ENCODE peak calls at places on chromosomes 1 and 21, in four cellular contexts. One of them, this sample, is unnamed.

GRCh38 chr1:156100205-156100995 is 14.1 kb upstream of the LMNA start:
- DNase-seq in ovary: no peak
- DNase-seq in NB4: no peak
- DNase-seq in sigmoid colon: no peak
- DNase-seq in this sample: no peak

GRCh38 chr1:7289694-7290093 is 481.4 kb upstream of the VAMP3 start:
- DNase-seq in ovary: no peak
- DNase-seq in NB4: no peak
- DNase-seq in sigmoid colon: no peak
- DNase-seq in this sample: no peak

GRCh38 chr21:37381883-37382585 is 15.5 kb downstream of the DYRK1A start:
- DNase-seq in ovary: no peak
- DNase-seq in NB4: no peak
- DNase-seq in sigmoid colon: no peak
- DNase-seq in this sample: no peak

GRCh38 chr1:48106049-48106448 is 108.9 kb upstream of the TRABD2B start:
- DNase-seq in ovary: no peak
- DNase-seq in NB4: no peak
- DNase-seq in sigmoid colon: no peak
- DNase-seq in this sample: no peak

GRCh38 chr1:185645201-185645640 is 89.0 kb upstream of the HMCN1 start:
- DNase-seq in ovary: no peak
- DNase-seq in NB4: no peak
- DNase-seq in sigmoid colon: no peak
- DNase-seq in this sample: no peak

GRCh38 chr1:68164970-68165369 is 67.4 kb downstream of the WLS start:
- DNase-seq in ovary: no peak
- DNase-seq in NB4: no peak
- DNase-seq in sigmoid colon: no peak
- DNase-seq in this sample: no peak

GRCh38 chr1:78237364-78237916 is 191.7 kb downstream of the GIPC2 start:
- DNase-seq in ovary: no peak
- DNase-seq in NB4: no peak
- DNase-seq in sigmoid colon: no peak
- DNase-seq in this sample: no peak

GRCh38 chr1:181483561-181484291 is 409 bp downstream of the CACNA1E start:
- DNase-seq in ovary: no peak
- DNase-seq in NB4: no peak
- DNase-seq in sigmoid colon: no peak
- DNase-seq in this sample: no peak

GRCh38 chr1:25909062-25909461 is 2.8 kb upstream of the STMN1 start:
- DNase-seq in ovary: no peak
- DNase-seq in NB4: no peak
- DNase-seq in sigmoid colon: no peak
- DNase-seq in this sample: no peak

GRCh38 chr1:207346562-207346912 is 25.1 kb downstream of the CD55 start:
- DNase-seq in ovary: no peak
- DNase-seq in NB4: no peak
- DNase-seq in sigmoid colon: no peak
- DNase-seq in this sample: no peak

GRCh38 chr1:209885403-209886218 is 52.4 kb upstream of the SYT14 start:
- DNase-seq in ovary: no peak
- DNase-seq in NB4: peak; percentile 12
- DNase-seq in sigmoid colon: no peak
- DNase-seq in this sample: no peak

GRCh38 chr1:41540886-41541591 is 56.6 kb upstream of the EDN2 start:
- DNase-seq in ovary: no peak
- DNase-seq in NB4: peak; percentile 44
- DNase-seq in sigmoid colon: peak; percentile 35
- DNase-seq in this sample: no peak

GRCh38 chr21:15207231-15207630 is 142.4 kb upstream of the NRIP1 start:
- DNase-seq in ovary: no peak
- DNase-seq in NB4: no peak
- DNase-seq in sigmoid colon: no peak
- DNase-seq in this sample: no peak

GRCh38 chr1:26744075-26744958 is 43.4 kb upstream of the PIGV start:
- DNase-seq in ovary: no peak
- DNase-seq in NB4: peak; percentile 96
- DNase-seq in sigmoid colon: peak; percentile 82
- DNase-seq in this sample: peak; percentile 89

GRCh38 chr1:21534674-21535378 is 25.6 kb downstream of the ALPL start:
- DNase-seq in ovary: no peak
- DNase-seq in NB4: peak; percentile 62
- DNase-seq in sigmoid colon: no peak
- DNase-seq in this sample: no peak

GRCh38 chr1:88462481-88463261 is 221.4 kb upstream of the PKN2 start:
- DNase-seq in ovary: peak; percentile 60
- DNase-seq in NB4: no peak
- DNase-seq in sigmoid colon: peak; percentile 66
- DNase-seq in this sample: no peak

GRCh38 chr1:60866884-60867648 is 215.3 kb upstream of the NFIA start:
- DNase-seq in ovary: no peak
- DNase-seq in NB4: peak; percentile 20
- DNase-seq in sigmoid colon: no peak
- DNase-seq in this sample: no peak

GRCh38 chr21:45319461-45320211 is 31.9 kb upstream of the POFUT2 start:
- DNase-seq in ovary: peak; percentile 28
- DNase-seq in NB4: no peak
- DNase-seq in sigmoid colon: peak; percentile 77
- DNase-seq in this sample: no peak

GRCh38 chr1:77725706-77726105 is 33.9 kb downstream of the USP33 start:
- DNase-seq in ovary: no peak
- DNase-seq in NB4: no peak
- DNase-seq in sigmoid colon: no peak
- DNase-seq in this sample: no peak

GRCh38 chr1:9121891-9122409 is 7.0 kb downstream of the GPR157 start:
- DNase-seq in ovary: no peak
- DNase-seq in NB4: peak; percentile 30
- DNase-seq in sigmoid colon: no peak
- DNase-seq in this sample: no peak

DNA sequence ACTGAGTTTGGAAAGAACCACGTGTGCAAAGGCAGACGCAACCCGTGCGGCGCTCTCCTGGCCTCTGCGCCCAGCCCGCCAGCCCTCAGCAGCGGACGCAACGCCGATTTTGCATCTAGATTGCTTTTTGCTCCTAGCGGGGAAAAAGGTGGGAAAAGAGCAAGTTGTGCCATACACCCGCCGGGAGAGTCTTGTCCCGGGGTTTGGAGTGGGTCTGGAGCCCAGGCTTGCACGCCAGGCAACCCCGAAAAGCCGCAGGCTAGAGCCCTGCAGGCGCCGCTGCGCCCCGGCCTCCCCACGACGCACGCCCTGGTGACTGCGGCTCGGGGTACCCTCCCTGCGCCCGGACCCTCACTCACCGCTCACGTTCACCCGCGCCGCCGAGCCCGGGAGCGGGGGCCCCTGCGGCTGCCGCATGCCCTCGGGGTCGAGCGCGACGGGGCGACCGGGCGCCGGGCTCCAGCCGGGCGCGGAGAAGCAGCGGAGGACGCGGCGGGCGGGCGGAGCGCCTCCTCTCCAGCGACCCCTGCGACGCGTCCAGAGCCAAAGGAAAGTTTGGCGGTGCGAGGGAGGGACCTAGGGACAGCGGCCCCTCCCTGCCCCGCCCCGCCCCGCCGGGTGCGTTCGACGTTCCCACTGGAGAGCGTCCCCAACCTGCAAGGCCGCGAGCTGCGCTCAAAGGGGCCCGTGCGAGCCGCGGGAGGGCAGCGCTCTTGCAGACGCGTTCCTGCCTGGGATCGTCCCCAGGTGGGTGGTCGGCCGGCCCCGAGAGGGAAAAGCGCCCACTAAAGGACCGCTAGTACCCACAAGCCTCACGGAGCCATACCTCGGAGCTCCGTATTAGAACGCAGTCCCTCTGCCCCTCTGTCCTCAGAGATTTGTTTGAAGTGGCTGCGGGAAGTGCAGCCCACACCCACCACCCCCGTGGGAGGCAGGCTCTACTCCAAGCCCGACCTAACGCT is at the start of gene LPAR3:
- DNase-seq in ovary: no peak
- DNase-seq in NB4: no peak
- DNase-seq in sigmoid colon: no peak
- DNase-seq in this sample: no peak
- TF ChIP-seq POLR2A in ovary: no peak
- TF ChIP-seq POLR2A in NB4: no peak
- TF ChIP-seq POLR2A in sigmoid colon: no peak
- TF ChIP-seq POLR2A in this sample: no peak

GRCh38 chr1:94754570-94754969 is 65.6 kb upstream of the SLC44A3 start:
- DNase-seq in ovary: no peak
- DNase-seq in NB4: no peak
- DNase-seq in sigmoid colon: no peak
- DNase-seq in this sample: no peak

GRCh38 chr1:94754101-94754500 is 66.1 kb upstream of the SLC44A3 start:
- DNase-seq in ovary: no peak
- DNase-seq in NB4: no peak
- DNase-seq in sigmoid colon: no peak
- DNase-seq in this sample: no peak

GRCh38 chr1:94759188-94759587 is 61.0 kb upstream of the SLC44A3 start:
- DNase-seq in ovary: no peak
- DNase-seq in NB4: no peak
- DNase-seq in sigmoid colon: no peak
- DNase-seq in this sample: no peak

GRCh38 chr1:94755675-94756074 is 64.5 kb upstream of the SLC44A3 start:
- DNase-seq in ovary: peak; percentile 56
- DNase-seq in NB4: peak; percentile 96
- DNase-seq in sigmoid colon: peak; percentile 70
- DNase-seq in this sample: peak; percentile 62

GRCh38 chr1:94757931-94758330 is 62.2 kb upstream of the SLC44A3 start:
- DNase-seq in ovary: peak; percentile 50
- DNase-seq in NB4: no peak
- DNase-seq in sigmoid colon: peak; percentile 62
- DNase-seq in this sample: no peak
- TF ChIP-seq POLR2A in ovary: no peak
- TF ChIP-seq POLR2A in NB4: no peak
- TF ChIP-seq POLR2A in sigmoid colon: no peak
- TF ChIP-seq POLR2A in this sample: no peak

GRCh38 chr1:114610546-114611245 is 29.3 kb upstream of the BCAS2 start:
- DNase-seq in ovary: no peak
- DNase-seq in NB4: no peak
- DNase-seq in sigmoid colon: no peak
- DNase-seq in this sample: no peak
- TF ChIP-seq POLR2A in ovary: no peak
- TF ChIP-seq POLR2A in NB4: no peak
- TF ChIP-seq POLR2A in sigmoid colon: no peak
- TF ChIP-seq POLR2A in this sample: no peak

DNA sequence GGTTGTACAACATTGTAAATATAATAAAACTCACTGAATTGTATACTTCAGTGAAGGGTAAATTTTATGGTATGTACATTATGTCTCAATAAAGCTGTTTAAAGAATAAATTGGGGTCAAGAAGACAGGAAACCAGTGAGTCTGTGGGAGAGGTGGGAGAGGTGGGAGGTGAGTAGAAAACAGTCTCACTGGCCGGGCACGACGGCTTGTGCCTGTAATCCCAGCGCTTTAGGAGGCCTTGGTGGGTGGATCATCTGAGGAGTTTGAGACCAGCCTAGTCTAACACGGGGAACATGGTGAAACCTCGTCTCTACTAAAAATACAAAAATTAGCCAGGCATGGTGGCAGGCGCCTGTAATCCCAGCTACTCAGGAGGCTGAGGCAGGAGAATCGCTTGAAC is 4.2 kb downstream of the MTMR11 start:
- DNase-seq in ovary: no peak
- DNase-seq in NB4: no peak
- DNase-seq in sigmoid colon: no peak
- DNase-seq in this sample: no peak
- TF ChIP-seq POLR2A in ovary: no peak
- TF ChIP-seq POLR2A in NB4: no peak
- TF ChIP-seq POLR2A in sigmoid colon: no peak
- TF ChIP-seq POLR2A in this sample: no peak

GRCh38 chr1:154707901-154708514 is 100.0 kb upstream of the ADAR start:
- DNase-seq in ovary: no peak
- DNase-seq in NB4: no peak
- DNase-seq in sigmoid colon: no peak
- DNase-seq in this sample: no peak
- TF ChIP-seq POLR2A in ovary: no peak
- TF ChIP-seq POLR2A in NB4: no peak
- TF ChIP-seq POLR2A in sigmoid colon: no peak
- TF ChIP-seq POLR2A in this sample: no peak

GRCh38 chr1:116163533-116163932 is 52.3 kb downstream of the MAB21L3 start:
- DNase-seq in ovary: no peak
- DNase-seq in NB4: no peak
- DNase-seq in sigmoid colon: no peak
- DNase-seq in this sample: no peak

GRCh38 chr1:116164056-116164889 is 53.1 kb downstream of the MAB21L3 start:
- DNase-seq in ovary: no peak
- DNase-seq in NB4: no peak
- DNase-seq in sigmoid colon: no peak
- DNase-seq in this sample: no peak

GRCh38 chr1:116161390-116161789 is 50.2 kb downstream of the MAB21L3 start:
- DNase-seq in ovary: no peak
- DNase-seq in NB4: no peak
- DNase-seq in sigmoid colon: no peak
- DNase-seq in this sample: no peak

GRCh38 chr1:116159611-116160010 is 48.4 kb downstream of the MAB21L3 start:
- DNase-seq in ovary: no peak
- DNase-seq in NB4: no peak
- DNase-seq in sigmoid colon: no peak
- DNase-seq in this sample: no peak

GRCh38 chr1:116161877-116162390 is 50.7 kb downstream of the MAB21L3 start:
- DNase-seq in ovary: no peak
- DNase-seq in NB4: no peak
- DNase-seq in sigmoid colon: no peak
- DNase-seq in this sample: no peak
- TF ChIP-seq POLR2A in ovary: no peak
- TF ChIP-seq POLR2A in NB4: no peak
- TF ChIP-seq POLR2A in sigmoid colon: no peak
- TF ChIP-seq POLR2A in this sample: no peak

GRCh38 chr1:37946703-37947360 is at the start of gene INPP5B:
- DNase-seq in ovary: peak; percentile 89
- DNase-seq in NB4: peak; percentile 89
- DNase-seq in sigmoid colon: peak; percentile 95
- DNase-seq in this sample: peak; percentile 96
- TF ChIP-seq POLR2A in ovary: peak; percentile 75
- TF ChIP-seq POLR2A in NB4: peak; percentile 41
- TF ChIP-seq POLR2A in sigmoid colon: peak; percentile 54
- TF ChIP-seq POLR2A in this sample: no peak

DNA sequence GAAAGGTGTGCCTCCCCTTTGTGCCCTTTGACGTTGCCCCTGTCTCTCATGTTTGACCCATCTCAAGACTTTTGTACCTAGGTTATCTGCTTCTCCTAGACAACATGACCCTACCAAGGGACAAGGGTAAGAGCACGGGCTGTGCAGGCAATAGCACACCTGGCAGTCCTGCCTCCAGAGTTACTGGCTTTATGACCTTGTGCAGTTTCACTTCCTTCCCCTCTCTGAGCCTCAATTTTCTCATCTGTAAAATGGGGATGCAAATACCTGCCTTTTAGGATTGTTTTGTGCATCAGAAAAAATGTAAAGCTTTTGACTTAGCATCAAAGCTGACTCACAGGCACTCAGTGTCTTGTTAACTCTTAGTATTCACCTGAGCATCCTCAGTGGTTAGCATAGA is 36.4 kb downstream of the ELK4 start:
- DNase-seq in ovary: no peak
- DNase-seq in NB4: no peak
- DNase-seq in sigmoid colon: no peak
- DNase-seq in this sample: no peak
- TF ChIP-seq POLR2A in ovary: no peak
- TF ChIP-seq POLR2A in NB4: no peak
- TF ChIP-seq POLR2A in sigmoid colon: no peak
- TF ChIP-seq POLR2A in this sample: no peak